ENCODE peak calls at places on chromosomes 13 and 19, in seven cellular contexts. U is CD8-positive, alpha-beta T cell; F is thyroid gland; S is left lung; C is fibroblast of lung; R is ovary; J is hepatocyte. G is an unnamed sample. For H3K9me3, the result is how much of the 10 kb centered on the place peaks cover.

GRCh38 chr13:82827704-82828103 is 1054.6 kb downstream of the SLITRK1 start:
- DNase-seq in U (no peak), F (no peak), S (no peak), C (no peak), R (no peak), J (no peak), G (no peak)

GRCh38 chr13:108352599-108352998 is 83.1 kb downstream of the TNFSF13B start:
- DNase-seq in U (no peak), F (no peak), S (no peak), C (no peak), R (no peak), J (no peak), G (no peak)

GRCh38 chr13:106010836-106011235 is 524.6 kb downstream of the EFNB2 start:
- DNase-seq in U (no peak), F (no peak), S (no peak), C (no peak), R (no peak), J (no peak), G (no peak)

GRCh38 chr19:34479396-34479795 is 2.2 kb upstream of the WTIP start:
- DNase-seq in U (no peak), F (no peak), S (no peak), C (no peak), R (no peak), J (no peak), G (no peak)

GRCh38 chr19:1251503-1252220 is 3.3 kb downstream of the MIDN start:
- DNase-seq in U (peak), F (peak), S (peak), C (no peak), R (peak), J (peak), G (no peak)

GRCh38 chr19:48393559-48394330 is at the start of gene GRIN2D:
- DNase-seq in U (peak), F (no peak), S (no peak), C (peak), R (no peak), J (peak), G (no peak)

GRCh38 chr13:62302341-62302740 is 886.7 kb upstream of the PCDH20 start:
- DNase-seq in U (no peak), F (no peak), S (no peak), C (no peak), R (no peak), J (no peak), G (no peak)

GRCh38 chr19:41226874-41227390 is 7.9 kb downstream of the AXL start:
- DNase-seq in U (no peak), F (no peak), S (no peak), C (no peak), R (no peak), J (no peak), G (no peak)

GRCh38 chr13:27969073-27969865 is at the start of gene CDX2:
- DNase-seq in U (no peak), F (no peak), S (no peak), C (no peak), R (no peak), J (peak), G (no peak)

GRCh38 chr19:24101459-24102122 is 14.6 kb downstream of the ZNF254 start:
- DNase-seq in U (no peak), F (no peak), S (no peak), C (peak), R (no peak), J (no peak), G (no peak)

GRCh38 chr19:33241530-33242101 is 16.0 kb upstream of the SLC7A10 start:
- DNase-seq in U (no peak), F (peak), S (no peak), C (peak), R (no peak), J (peak), G (no peak)

GRCh38 chr13:48126944-48127814 is 32.3 kb upstream of the MED4 start:
- DNase-seq in U (peak), F (peak), S (no peak), C (peak), R (peak), J (peak), G (peak)

GRCh38 chr13:51950722-51951121 is 60.5 kb downstream of the ATP7B start:
- DNase-seq in U (no peak), F (no peak), S (no peak), C (no peak), R (no peak), J (no peak), G (no peak)

GRCh38 chr19:34393629-34394028 is 10.6 kb upstream of the PDCD2L start:
- DNase-seq in U (no peak), F (no peak), S (no peak), C (no peak), R (no peak), J (no peak), G (no peak)

GRCh38 chr13:100434010-100434763 is 154.4 kb downstream of the GGACT start:
- DNase-seq in U (no peak), F (no peak), S (no peak), C (peak), R (no peak), J (no peak), G (no peak)

GRCh38 chr19:18377026-18377425 is 8.9 kb upstream of the GDF15 start:
- DNase-seq in U (no peak), F (no peak), S (no peak), C (no peak), R (no peak), J (no peak), G (no peak)

GRCh38 chr19:7554990-7555864 is 19.7 kb downstream of the PNPLA6 start:
- DNase-seq in U (no peak), F (no peak), S (no peak), C (no peak), R (peak), J (no peak), G (no peak)

GRCh38 chr19:10114651-10115391 is 3.3 kb downstream of the P2RY11 start:
- DNase-seq in U (no peak), F (no peak), S (no peak), C (no peak), R (no peak), J (no peak), G (no peak)

GRCh38 chr19:39032164-39032918 is at the start of gene FBXO27:
- DNase-seq in U (no peak), F (peak), S (peak), C (peak), R (no peak), J (peak), G (no peak)

GRCh38 chr19:50573741-50574461 is 5.7 kb upstream of the LRRC4B start:
- DNase-seq in U (no peak), F (no peak), S (no peak), C (no peak), R (no peak), J (no peak), G (no peak)

GRCh38 chr19:18098891-18099622 is 1.5 kb downstream of the MAST3 start:
- DNase-seq in U (peak), F (peak), S (no peak), C (no peak), R (no peak), J (peak), G (no peak)

GRCh38 chr19:44865196-44865767 is 19.2 kb downstream of the NECTIN2 start:
- DNase-seq in U (no peak), F (no peak), S (no peak), C (no peak), R (no peak), J (no peak), G (no peak)

GRCh38 chr13:78712866-78713265 is 53.9 kb upstream of the OBI1 start:
- DNase-seq in U (no peak), F (no peak), S (no peak), C (no peak), R (no peak), J (no peak), G (no peak)

GRCh38 chr13:48730971-48731658 is 77.4 kb downstream of the CYSLTR2 start:
- DNase-seq in U (no peak), F (no peak), S (no peak), C (peak), R (no peak), J (no peak), G (no peak)

GRCh38 chr19:11390359-11390758 is 6.2 kb upstream of the EPOR start:
- DNase-seq in U (no peak), F (no peak), S (no peak), C (no peak), R (no peak), J (no peak), G (no peak)

GRCh38 chr19:21789761-21790160 is 22.4 kb upstream of the ZNF100 start:
- DNase-seq in U (no peak), F (no peak), S (no peak), C (no peak), R (no peak), J (no peak), G (no peak)

GRCh38 chr13:113989585-113990300 is 15.9 kb upstream of the C13orf46 start:
- DNase-seq in U (no peak), F (no peak), S (no peak), C (no peak), R (no peak), J (no peak), G (no peak)

GRCh38 chr13:80706164-80706471 is 365.2 kb upstream of the SPRY2 start:
- DNase-seq in U (no peak), F (no peak), S (no peak), C (no peak), R (no peak), J (no peak), G (no peak)

GRCh38 chr13:19345158-19345557 is 163.5 kb upstream of the TUBA3C start:
- DNase-seq in U (no peak), F (no peak), S (no peak), C (no peak), R (no peak), J (no peak), G (no peak)

GRCh38 chr13:19329365-19329764 is 147.7 kb upstream of the TUBA3C start:
- DNase-seq in U (no peak), F (no peak), S (no peak), C (no peak), R (no peak), J (no peak), G (no peak)

GRCh38 chr19:13072206-13072898 is 30.3 kb downstream of the LYL1 start:
- DNase-seq in U (no peak), F (no peak), S (no peak), C (no peak), R (no peak), J (no peak), G (no peak)

GRCh38 chr19:42473686-42474085 is 30.9 kb upstream of the CXCL17 start:
- DNase-seq in U (no peak), F (no peak), S (no peak), C (no peak), R (no peak), J (no peak), G (no peak)

GRCh38 chr13:111388851-111389500 is 68.5 kb downstream of the TEX29 start:
- DNase-seq in U (peak), F (no peak), S (no peak), C (no peak), R (no peak), J (no peak), G (no peak)

GRCh38 chr19:35269425-35270117 is 809 bp downstream of the USF2 start:
- DNase-seq in U (peak), F (peak), S (peak), C (peak), R (peak), J (peak), G (no peak)

DNA sequence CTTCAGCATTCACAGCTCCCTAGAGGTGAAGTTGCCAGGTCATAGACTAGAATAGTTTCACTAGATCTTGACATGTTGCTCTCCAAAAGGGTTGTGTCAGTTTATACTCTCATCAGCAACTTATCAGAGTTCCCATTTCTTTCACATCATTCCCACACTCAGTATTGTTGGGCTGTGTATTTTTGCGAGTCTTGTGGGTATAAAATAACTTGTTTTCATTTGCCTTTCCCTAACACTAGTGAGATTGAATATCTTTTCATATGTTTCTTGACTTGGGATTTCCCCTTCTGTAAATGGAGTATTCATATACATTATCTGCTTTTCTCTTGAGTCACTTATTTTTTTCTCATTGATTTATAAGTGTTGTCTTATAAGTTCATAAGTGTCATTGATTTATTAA is 55.2 kb upstream of the GPR183 start:
- DNase-seq in U (no peak), F (no peak), S (no peak), C (no peak), R (no peak), J (no peak), G (no peak)
- H3K4me3 ChIP-seq in U (no peak), F (no peak), S (no peak), C (no peak), R (no peak), J (no peak), G (no peak)

GRCh38 chr13:42991892-42992584 is at the start of gene EPSTI1:
- DNase-seq in U (peak), F (peak), S (peak), C (peak), R (peak), J (peak), G (no peak)
- H3K27ac ChIP-seq in U (peak), F (peak), S (peak), C (peak), R (peak), J (peak), G (no peak)

GRCh38 chr13:32259116-32259515 is 56.0 kb downstream of the ZAR1L start:
- DNase-seq in U (no peak), F (no peak), S (no peak), C (no peak), R (no peak), J (no peak), G (no peak)

GRCh38 chr13:32261567-32261966 is 53.6 kb downstream of the ZAR1L start:
- DNase-seq in U (no peak), F (peak), S (peak), C (peak), R (peak), J (peak), G (no peak)

GRCh38 chr13:32262619-32263018 is 52.5 kb downstream of the ZAR1L start:
- DNase-seq in U (no peak), F (no peak), S (no peak), C (no peak), R (no peak), J (no peak), G (no peak)

GRCh38 chr13:32264407-32264806 is 50.8 kb downstream of the ZAR1L start:
- DNase-seq in U (no peak), F (peak), S (peak), C (peak), R (no peak), J (no peak), G (no peak)

GRCh38 chr13:32262165-32262564 is 53.0 kb downstream of the ZAR1L start:
- DNase-seq in U (no peak), F (no peak), S (no peak), C (peak), R (no peak), J (no peak), G (no peak)
- H3K9me3 ChIP-seq in U (under half), F (under half), S (under half), C (under half), R (under half), J (under half), G (under half)

DNA sequence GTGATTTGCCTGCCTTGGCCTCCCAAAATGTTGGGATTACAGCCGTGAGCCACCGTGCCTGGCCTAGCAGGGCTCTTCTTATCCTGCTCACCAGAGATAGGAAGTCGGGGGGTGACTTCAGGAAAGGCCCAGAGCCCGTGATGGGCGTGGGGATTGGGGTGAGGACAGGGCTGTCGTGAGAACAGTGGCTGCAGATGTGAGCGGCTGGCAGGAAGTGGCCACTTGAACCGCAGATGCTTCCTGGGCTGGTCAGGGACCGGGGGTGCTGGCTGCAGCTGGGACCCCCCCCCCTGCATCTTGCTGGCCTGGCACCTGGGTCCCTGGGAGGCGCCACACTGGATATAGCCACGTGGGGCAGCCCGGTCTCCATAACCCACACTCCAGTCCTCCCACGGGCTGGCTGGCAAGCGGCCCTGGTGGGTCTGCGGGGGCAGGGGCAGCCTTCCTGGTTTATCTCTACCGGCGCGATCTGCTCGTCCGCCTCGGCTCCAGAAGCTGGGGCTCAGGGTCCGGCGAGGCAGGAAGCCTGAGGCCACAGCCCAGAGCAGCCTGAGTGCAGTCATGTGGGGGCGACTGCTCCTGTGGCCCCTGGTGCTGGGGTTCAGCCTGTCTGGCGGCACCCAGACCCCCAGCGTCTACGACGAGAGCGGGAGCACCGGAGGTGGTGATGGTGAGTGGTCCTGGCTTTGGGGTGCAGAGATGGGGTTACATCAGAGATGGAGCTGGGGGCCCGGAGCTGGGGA is at the start of gene F2RL3:
- DNase-seq in U (no peak), F (peak), S (no peak), C (no peak), R (peak), J (no peak), G (no peak)
- H3K4me3 ChIP-seq in U (no peak), F (no peak), S (no peak), C (no peak), R (no peak), J (no peak), G (no peak)

GRCh38 chr13:24148414-24149305 is 11.9 kb upstream of the SPATA13 start:
- DNase-seq in U (no peak), F (peak), S (peak), C (peak), R (no peak), J (peak), G (no peak)
- H3K27ac ChIP-seq in U (no peak), F (no peak), S (peak), C (peak), R (no peak), J (peak), G (no peak)

DNA sequence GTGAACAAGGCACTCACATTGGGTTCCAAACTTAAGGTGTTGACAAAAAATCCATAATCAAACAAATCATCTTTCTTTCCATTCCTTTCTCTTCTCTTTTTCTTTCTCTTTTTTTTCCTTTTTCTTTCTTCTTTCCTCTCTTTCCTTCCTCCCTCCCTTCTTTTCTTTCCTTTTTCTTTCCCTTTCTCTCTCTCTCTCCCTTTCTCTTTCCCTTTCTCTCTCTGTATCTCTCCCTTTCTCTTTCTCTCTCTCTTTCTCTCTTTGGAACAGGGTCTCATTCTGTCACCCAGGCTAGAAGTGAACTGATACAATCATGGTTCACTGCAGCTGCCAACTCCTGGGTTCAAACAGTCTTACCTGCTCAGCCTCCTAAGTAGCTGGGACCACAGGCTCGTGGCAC is 12.5 kb downstream of the C19orf18 start:
- DNase-seq in U (no peak), F (no peak), S (no peak), C (no peak), R (no peak), J (no peak), G (no peak)
- H3K9me3 ChIP-seq in U (under half), F (under half), S (half or more), C (under half), R (under half), J (under half), G (under half)

DNA sequence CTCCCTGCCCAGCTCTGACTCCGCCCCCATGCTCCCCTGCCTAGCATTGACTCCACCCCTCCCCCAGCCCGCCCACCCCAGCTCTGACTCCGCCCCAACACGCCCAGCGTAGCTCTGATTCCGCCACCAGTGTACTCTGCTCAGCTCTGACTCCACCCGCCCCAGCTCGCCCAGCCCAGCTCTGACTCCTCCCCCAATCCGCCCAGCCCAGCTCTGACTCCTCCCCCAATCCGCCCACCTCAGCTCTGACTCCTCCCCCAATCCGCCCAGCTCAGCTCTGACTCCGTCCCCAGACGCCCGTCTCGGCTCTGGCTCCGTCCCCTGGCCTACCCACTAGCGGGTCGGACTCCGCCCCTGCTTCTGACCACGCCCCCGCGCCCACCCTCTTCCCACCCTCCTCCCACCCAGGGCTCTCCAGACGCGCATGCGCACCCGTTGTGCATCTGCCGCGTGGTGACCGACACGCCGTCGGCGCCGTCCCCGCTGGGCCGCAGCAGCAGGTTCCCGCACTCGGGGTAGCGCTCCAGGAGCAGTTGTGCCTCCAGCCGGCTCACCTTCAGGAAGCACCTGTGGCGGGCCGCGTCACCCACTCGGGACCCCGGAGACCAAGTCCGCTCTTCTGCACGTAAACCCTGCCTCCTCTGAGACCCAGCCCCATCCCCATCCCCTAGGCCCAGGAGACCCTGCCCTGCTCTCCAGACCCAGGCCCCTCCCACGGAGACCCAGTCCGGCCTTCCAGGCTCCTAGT is 10.2 kb downstream of the STAP2 start:
- DNase-seq in U (peak), F (peak), S (peak), C (peak), R (peak), J (peak), G (peak)
- H3K4me3 ChIP-seq in U (peak), F (no peak), S (peak), C (no peak), R (peak), J (peak), G (peak)

GRCh38 chr13:90008707-90009149 is 1338.8 kb upstream of the MIR17HG start:
- DNase-seq in U (no peak), F (no peak), S (no peak), C (no peak), R (no peak), J (no peak), G (peak)
- H3K27ac ChIP-seq in U (no peak), F (no peak), S (no peak), C (no peak), R (no peak), J (no peak), G (no peak)

DNA sequence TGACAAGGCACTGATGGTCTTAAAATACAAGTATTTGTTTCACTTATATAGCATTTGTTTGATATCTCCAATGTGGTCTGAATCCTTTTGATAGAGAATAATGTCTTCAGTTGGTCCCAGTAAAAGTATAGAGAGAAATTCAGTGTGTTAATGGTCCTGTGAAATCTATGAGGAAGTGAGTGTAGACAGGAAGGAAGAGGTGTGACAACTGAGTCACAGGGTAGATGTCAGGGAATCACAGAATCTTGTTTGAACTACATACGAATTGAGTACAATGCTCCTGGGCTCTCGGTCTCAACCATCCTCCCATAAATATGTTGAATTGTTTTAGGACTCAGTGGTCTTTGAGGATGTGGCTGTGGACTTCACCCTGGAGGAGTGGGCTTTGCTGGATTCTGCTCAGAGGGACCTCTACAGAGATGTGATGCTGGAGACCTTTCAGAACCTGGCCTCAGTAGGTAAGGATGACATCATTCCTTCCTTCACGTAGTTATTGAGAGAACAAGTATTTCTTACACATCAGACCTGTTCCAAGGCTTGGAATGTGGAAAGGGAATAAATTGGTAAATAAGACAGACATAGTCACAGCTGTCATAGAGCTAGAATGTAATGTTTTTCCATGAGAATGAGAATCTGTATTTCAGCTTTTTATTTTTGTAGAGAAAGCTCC is 9.1 kb downstream of the ZNF555 start:
- DNase-seq in U (no peak), F (no peak), S (no peak), C (no peak), R (no peak), J (no peak), G (no peak)
- H3K9me3 ChIP-seq in U (under half), F (under half), S (half or more), C (under half), R (half or more), J (under half), G (under half)

G was measured in iPS DF 6.9.